ENCODE peak calls at places on chromosomes 1 and 21, in eight cellular contexts. M, L, Y, T, O, I, U and Q are unnamed samples.

GRCh38 chr1:75099581-75099980 is 34.6 kb upstream of the LHX8 start:
- DNase-seq in M (no peak), L (no peak), Y (no peak), T (no peak), O (no peak), I (no peak), U (no peak), Q (no peak)

GRCh38 chr21:38637161-38637560 is 138.9 kb upstream of the ERG start:
- DNase-seq in M (no peak), L (no peak), Y (no peak), T (no peak), O (no peak), I (no peak), U (no peak), Q (no peak)

GRCh38 chr21:46552865-46553379 is 52.0 kb downstream of the S100B start:
- DNase-seq in M (no peak), L (no peak), Y (no peak), T (no peak), O (no peak), I (no peak), U (no peak), Q (no peak)

GRCh38 chr1:166129006-166129405 is 37.8 kb downstream of the FAM78B start:
- DNase-seq in M (no peak), L (no peak), Y (no peak), T (no peak), O (no peak), I (no peak), U (no peak), Q (no peak)

GRCh38 chr1:45394342-45394741 is 54.1 kb upstream of the MUTYH start:
- DNase-seq in M (no peak), L (no peak), Y (no peak), T (no peak), O (peak), I (no peak), U (no peak), Q (peak)

GRCh38 chr1:36622741-36623648 is 140.3 kb upstream of the CSF3R start:
- DNase-seq in M (no peak), L (no peak), Y (no peak), T (peak), O (no peak), I (no peak), U (no peak), Q (no peak)

GRCh38 chr1:150234647-150235435 is 1.1 kb downstream of the ANP32E start:
- DNase-seq in M (peak), L (peak), Y (peak), T (peak), O (peak), I (peak), U (peak), Q (peak)

GRCh38 chr1:22780696-22781095 is 70.1 kb downstream of the EPHB2 start:
- DNase-seq in M (no peak), L (no peak), Y (peak), T (no peak), O (no peak), I (peak), U (peak), Q (no peak)

GRCh38 chr1:64248065-64248464 is 44.6 kb downstream of the UBE2U start:
- DNase-seq in M (no peak), L (no peak), Y (peak), T (no peak), O (no peak), I (peak), U (no peak), Q (no peak)

GRCh38 chr1:112894010-112894292 is 62.0 kb downstream of the SLC16A1 start:
- DNase-seq in M (no peak), L (no peak), Y (no peak), T (no peak), O (no peak), I (no peak), U (no peak), Q (no peak)

GRCh38 chr1:214525535-214526019 is 25.8 kb downstream of the PTPN14 start:
- DNase-seq in M (no peak), L (no peak), Y (no peak), T (no peak), O (no peak), I (no peak), U (no peak), Q (peak)